ENCODE peak calls at places on chromosome 11, in eight cellular contexts. One of them, this sample, is unnamed.
A peak's percentile ranks its signal among the peaks of the same experiment; 100 is the strongest.

GRCh38 chr11:17544181-17544622 is at the start of gene USH1C:
- DNase-seq in choroid plexus epithelial cell: no peak
- DNase-seq in GF-D8: no peak
- DNase-seq in foreskin keratinocyte: no peak
- DNase-seq in T-cell: no peak
- DNase-seq in naive thymus-derived CD8-positive, alpha-beta T cell: no peak
- DNase-seq in bronchial epithelial cell: no peak
- DNase-seq in sciatic nerve: peak; percentile 53
- DNase-seq in this sample: no peak

GRCh38 chr11:12162652-12163051 is 52.3 kb downstream of the MICAL2 start:
- DNase-seq in sciatic nerve: no peak
- DNase-seq in choroid plexus epithelial cell: no peak
- DNase-seq in bronchial epithelial cell: no peak
- DNase-seq in foreskin keratinocyte: no peak
- DNase-seq in GF-D8: no peak
- DNase-seq in naive thymus-derived CD8-positive, alpha-beta T cell: no peak
- DNase-seq in T-cell: no peak
- DNase-seq in this sample: no peak

GRCh38 chr11:56509439-56509838 is 18.3 kb upstream of the OR5M8 start:
- DNase-seq in bronchial epithelial cell: peak; percentile 5
- DNase-seq in foreskin keratinocyte: no peak
- DNase-seq in GF-D8: no peak
- DNase-seq in T-cell: no peak
- DNase-seq in sciatic nerve: no peak
- DNase-seq in naive thymus-derived CD8-positive, alpha-beta T cell: no peak
- DNase-seq in choroid plexus epithelial cell: no peak
- DNase-seq in this sample: no peak

GRCh38 chr11:20134991-20135736 is 25.1 kb downstream of the DBX1 start:
- DNase-seq in bronchial epithelial cell: no peak
- DNase-seq in sciatic nerve: no peak
- DNase-seq in foreskin keratinocyte: no peak
- DNase-seq in GF-D8: no peak
- DNase-seq in choroid plexus epithelial cell: no peak
- DNase-seq in T-cell: no peak
- DNase-seq in naive thymus-derived CD8-positive, alpha-beta T cell: no peak
- DNase-seq in this sample: no peak

GRCh38 chr11:71336176-71336995 is 84.0 kb upstream of the SHANK2 start:
- DNase-seq in GF-D8: no peak
- DNase-seq in choroid plexus epithelial cell: no peak
- DNase-seq in bronchial epithelial cell: peak; percentile 27
- DNase-seq in T-cell: no peak
- DNase-seq in naive thymus-derived CD8-positive, alpha-beta T cell: no peak
- DNase-seq in sciatic nerve: peak; percentile 23
- DNase-seq in foreskin keratinocyte: no peak
- DNase-seq in this sample: no peak

GRCh38 chr11:47941907-47942558 is 38.3 kb upstream of the PTPRJ start:
- DNase-seq in foreskin keratinocyte: no peak
- DNase-seq in naive thymus-derived CD8-positive, alpha-beta T cell: no peak
- DNase-seq in bronchial epithelial cell: no peak
- DNase-seq in GF-D8: no peak
- DNase-seq in T-cell: no peak
- DNase-seq in choroid plexus epithelial cell: peak; percentile 36
- DNase-seq in sciatic nerve: no peak
- DNase-seq in this sample: no peak

GRCh38 chr11:47154738-47155570 is 21.7 kb downstream of the ARFGAP2 start:
- DNase-seq in naive thymus-derived CD8-positive, alpha-beta T cell: no peak
- DNase-seq in bronchial epithelial cell: no peak
- DNase-seq in T-cell: peak; percentile 30
- DNase-seq in choroid plexus epithelial cell: no peak
- DNase-seq in foreskin keratinocyte: no peak
- DNase-seq in GF-D8: no peak
- DNase-seq in sciatic nerve: no peak
- DNase-seq in this sample: no peak

GRCh38 chr11:86692317-86692716 is 19.9 kb upstream of the ME3 start:
- DNase-seq in naive thymus-derived CD8-positive, alpha-beta T cell: no peak
- DNase-seq in T-cell: no peak
- DNase-seq in foreskin keratinocyte: no peak
- DNase-seq in bronchial epithelial cell: peak; percentile 67
- DNase-seq in sciatic nerve: no peak
- DNase-seq in GF-D8: no peak
- DNase-seq in choroid plexus epithelial cell: peak; percentile 63
- DNase-seq in this sample: peak; percentile 27

GRCh38 chr11:128045094-128045725 is 542.1 kb downstream of the ETS1 start:
- DNase-seq in choroid plexus epithelial cell: peak; percentile 78
- DNase-seq in GF-D8: peak; percentile 45
- DNase-seq in foreskin keratinocyte: no peak
- DNase-seq in bronchial epithelial cell: no peak
- DNase-seq in sciatic nerve: no peak
- DNase-seq in naive thymus-derived CD8-positive, alpha-beta T cell: no peak
- DNase-seq in T-cell: no peak
- DNase-seq in this sample: no peak

GRCh38 chr11:13114566-13115465 is 105.7 kb downstream of the RASSF10 start:
- DNase-seq in foreskin keratinocyte: no peak
- DNase-seq in GF-D8: no peak
- DNase-seq in naive thymus-derived CD8-positive, alpha-beta T cell: no peak
- DNase-seq in sciatic nerve: no peak
- DNase-seq in choroid plexus epithelial cell: no peak
- DNase-seq in bronchial epithelial cell: no peak
- DNase-seq in T-cell: no peak
- DNase-seq in this sample: no peak

GRCh38 chr11:131190446-131190845 is 180.0 kb upstream of the NTM start:
- DNase-seq in foreskin keratinocyte: no peak
- DNase-seq in naive thymus-derived CD8-positive, alpha-beta T cell: no peak
- DNase-seq in bronchial epithelial cell: peak; percentile 78
- DNase-seq in T-cell: no peak
- DNase-seq in GF-D8: no peak
- DNase-seq in sciatic nerve: no peak
- DNase-seq in choroid plexus epithelial cell: no peak
- DNase-seq in this sample: no peak